ENCODE peak calls at places on chromosomes 12 and 14, in four cellular contexts. H, G, S and Q are unnamed samples.

GRCh38 chr14:44149597-44149996 is 357.5 kb downstream of the FSCB start:
- DNase-seq in H (no peak), S (no peak), G (no peak), Q (no peak)

GRCh38 chr12:110100315-110100970 is 23.7 kb upstream of the IFT81 start:
- DNase-seq in H (no peak), S (peak; percentile 34), G (peak; percentile 62), Q (peak; percentile 78)

GRCh38 chr12:10590976-10591375 is 22.4 kb downstream of the MAGOHB start:
- DNase-seq in S (no peak), H (no peak), G (no peak), Q (no peak)

GRCh38 chr14:56129941-56130340 is 11.7 kb downstream of the PELI2 start:
- DNase-seq in H (no peak), G (no peak), S (peak; percentile 33), Q (no peak)

GRCh38 chr12:4849024-4849594 is 60.6 kb upstream of the KCNA1 start:
- DNase-seq in S (no peak), H (no peak), G (peak; percentile 33), Q (no peak)

GRCh38 chr14:61524211-61524806 is 171.0 kb upstream of the HIF1A start:
- DNase-seq in S (no peak), G (peak; percentile 89), H (no peak), Q (no peak)

GRCh38 chr14:89501381-89501780 is 84.3 kb upstream of the FOXN3 start:
- DNase-seq in S (no peak), H (no peak), G (peak; percentile 13), Q (no peak)

GRCh38 chr14:102835959-102836358 is 58.7 kb downstream of the TRAF3 start:
- DNase-seq in H (no peak), G (no peak), S (no peak), Q (no peak)

GRCh38 chr14:21556378-21557083 is 23.3 kb downstream of the OR10G3 start:
- DNase-seq in H (no peak), G (no peak), S (no peak), Q (no peak)

GRCh38 chr12:31629756-31630732 is 29.4 kb upstream of the ETFBKMT start:
- DNase-seq in G (peak; percentile 83), S (peak; percentile 23), H (no peak), Q (no peak)

GRCh38 chr12:108696111-108696995 is 35.0 kb downstream of the CORO1C start:
- DNase-seq in H (no peak), G (peak; percentile 100), S (no peak), Q (no peak)

GRCh38 chr12:47837190-47838171 is 17.8 kb upstream of the HDAC7 start:
- DNase-seq in G (peak; percentile 54), H (peak; percentile 90), S (peak; percentile 68), Q (peak; percentile 87)

GRCh38 chr12:113818833-113819232 is 147.3 kb downstream of the RBM19 start:
- DNase-seq in H (no peak), S (no peak), G (no peak), Q (no peak)

GRCh38 chr12:118061011-118061875 is at the start of gene WSB2:
- DNase-seq in H (peak; percentile 95), G (peak; percentile 71), S (peak; percentile 84), Q (peak; percentile 80)

GRCh38 chr12:57845478-57846284 is 848 bp downstream of the CTDSP2 start:
- DNase-seq in H (peak; percentile 94), G (peak; percentile 30), S (peak; percentile 82), Q (peak; percentile 68)

GRCh38 chr12:111368684-111369495 is at the start of gene PHETA1:
- DNase-seq in G (peak; percentile 84), S (peak; percentile 96), H (peak; percentile 99), Q (peak; percentile 94)

GRCh38 chr14:103845327-103845726 is 2.0 kb downstream of the PPP1R13B start:
- DNase-seq in G (no peak), H (no peak), S (no peak), Q (no peak)

GRCh38 chr12:52097045-52097666 is 17.7 kb downstream of the SMIM41 start:
- DNase-seq in S (no peak), H (peak; percentile 56), G (no peak), Q (no peak)

GRCh38 chr14:83171761-83172160 is 1638.1 kb upstream of the SEL1L start:
- DNase-seq in G (no peak), H (no peak), S (no peak), Q (no peak)

GRCh38 chr14:89543420-89543790 is 126.4 kb upstream of the FOXN3 start:
- DNase-seq in S (no peak), H (no peak), G (peak; percentile 57), Q (no peak)

GRCh38 chr12:2185751-2186341 is 133.1 kb downstream of the CACNA1C start:
- DNase-seq in S (no peak), H (no peak), G (peak; percentile 78), Q (no peak)
- H3K27ac ChIP-seq in S (no peak overlapping the region), H (no peak overlapping the region), G (no peak overlapping the region), Q (no peak overlapping the region)

DNA sequence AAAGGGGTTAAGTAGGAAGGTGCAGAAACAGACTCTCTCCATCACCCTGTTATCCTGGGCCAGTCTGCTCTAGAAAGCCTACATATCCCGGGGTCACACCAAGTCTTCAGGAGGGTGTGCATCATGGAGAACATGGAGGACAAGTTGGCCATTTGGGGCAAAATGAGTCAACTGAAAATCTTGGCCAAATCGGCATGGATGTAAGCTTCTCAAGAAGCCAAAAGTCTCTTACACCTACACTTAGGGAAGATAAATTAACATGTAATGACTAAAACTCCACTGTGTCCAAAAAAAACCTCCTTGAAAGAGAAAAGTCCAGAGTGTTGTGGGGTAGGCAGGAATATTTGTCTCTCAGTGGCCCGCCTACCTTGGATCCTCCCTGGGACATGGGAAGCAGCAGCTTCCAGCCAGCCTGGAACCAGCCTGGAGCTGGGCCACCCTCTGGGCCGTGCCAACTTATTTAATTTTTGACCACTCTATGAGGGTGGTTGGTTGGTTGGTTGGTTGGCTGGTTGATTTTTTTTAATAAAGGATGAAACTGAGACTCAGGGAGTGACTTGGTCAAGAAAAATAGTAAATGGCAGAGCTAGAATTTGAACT is 17.9 kb upstream of the TC2N start:
- DNase-seq in H (no peak), G (peak; percentile 50), S (no peak), Q (no peak)
- H3K4me3 ChIP-seq in H (no peak overlapping the region), G (no peak overlapping the region), S (no peak overlapping the region), Q (no peak overlapping the region)

GRCh38 chr12:124460771-124461170 is 106.6 kb downstream of the NCOR2 start:
- DNase-seq in H (no peak), S (peak; percentile 9), G (no peak), Q (no peak)

GRCh38 chr12:124461241-124461673 is 106.2 kb downstream of the NCOR2 start:
- DNase-seq in H (peak; percentile 66), S (peak; percentile 9), G (no peak), Q (no peak)

GRCh38 chr12:124459852-124460645 is 107.4 kb downstream of the NCOR2 start:
- DNase-seq in S (peak; percentile 7), G (no peak), H (peak; percentile 74), Q (no peak)

GRCh38 chr12:124463341-124463861 is 104.0 kb downstream of the NCOR2 start:
- DNase-seq in H (peak; percentile 64), G (no peak), S (peak; percentile 9), Q (no peak)

GRCh38 chr12:124461851-124462623 is 105.4 kb downstream of the NCOR2 start:
- DNase-seq in H (peak; percentile 70), S (peak; percentile 8), G (no peak), Q (no peak)
- H3K36me3 ChIP-seq in H (peaks cover 8% of the 10 kb centered on the region), S (peaks cover 36% of the 10 kb centered on the region), G (peaks cover 13% of the 10 kb centered on the region), Q (peaks cover 56% of the 10 kb centered on the region)

GRCh38 chr12:70011353-70011752 is 186.3 kb downstream of the MYRFL start:
- DNase-seq in G (no peak), S (no peak), H (no peak), Q (no peak)
- H3K27ac ChIP-seq in G (no peak overlapping the region), S (no peak overlapping the region), H (no peak overlapping the region), Q (no peak overlapping the region)

GRCh38 chr14:92586001-92586947 is 72.7 kb downstream of the RIN3 start:
- DNase-seq in G (peak; percentile 100), H (peak; percentile 85), S (no peak), Q (peak; percentile 51)
- H3K4me3 ChIP-seq in G (no peak overlapping the region), H (no peak overlapping the region), S (no peak overlapping the region), Q (no peak overlapping the region)

DNA sequence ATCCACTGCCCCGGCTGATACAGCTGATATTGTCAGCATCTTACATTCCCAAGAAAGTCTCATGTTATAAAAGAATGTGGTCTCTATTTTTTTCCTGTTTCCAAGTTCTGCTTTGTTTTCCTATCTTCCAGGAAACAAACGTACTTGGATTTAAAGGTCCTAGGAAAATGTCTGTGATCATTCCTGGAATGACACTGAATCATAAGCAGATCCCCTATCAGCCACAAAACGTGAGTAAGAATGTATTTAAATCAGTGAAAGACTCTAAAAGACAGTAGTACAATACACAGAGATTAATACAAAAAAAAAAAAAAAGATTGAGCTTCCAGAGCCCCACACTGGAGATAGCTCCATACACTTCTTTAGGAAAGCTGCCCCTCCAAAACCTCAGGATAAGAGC is 21.7 kb upstream of the TEAD4 start:
- DNase-seq in H (no peak), G (no peak), S (no peak), Q (no peak)
- H3K36me3 ChIP-seq in H (peaks cover 3% of the 10 kb centered on the region), G (peaks cover 14% of the 10 kb centered on the region), S (peaks cover 9% of the 10 kb centered on the region), Q (peaks cover 79% of the 10 kb centered on the region)

GRCh38 chr14:64212666-64213065 is 81.5 kb downstream of the ESR2 start:
- DNase-seq in G (no peak), H (no peak), S (no peak), Q (no peak)
- H3K27ac ChIP-seq in G (no peak overlapping the region), H (no peak overlapping the region), S (no peak overlapping the region), Q (no peak overlapping the region)

GRCh38 chr14:98766818-98767217 is 505.2 kb downstream of the BCL11B start:
- DNase-seq in S (no peak), H (no peak), G (peak; percentile 1), Q (no peak)
- H3K4me3 ChIP-seq in S (no peak overlapping the region), H (no peak overlapping the region), G (no peak overlapping the region), Q (no peak overlapping the region)

GRCh38 chr14:50471838-50472465 is 60.4 kb downstream of the MAP4K5 start:
- DNase-seq in G (no peak), H (no peak), S (no peak), Q (no peak)
- H3K36me3 ChIP-seq in G (peaks cover 8% of the 10 kb centered on the region), H (no peaks in the 10 kb centered on the region), S (peaks cover 49% of the 10 kb centered on the region), Q (peaks cover 68% of the 10 kb centered on the region)